ENCODE peak calls at places on chromosomes 1 and 21, in nine cellular contexts. D is endothelial cell; S is transverse colon; C is bronchial epithelial cell; Q is glutamatergic neuron; V is activated CD8-positive, alpha-beta T cell treated with anti-CD3 and anti-CD28 coated beads for 36 hours; P is cardiac muscle cell; G is epithelial cell of esophagus; O is right atrium auricular region. W is an unnamed sample.
A peak's percentile ranks its signal among the peaks of the same experiment; 100 is the strongest.

GRCh38 chr1:12143631-12144155 is 23.1 kb upstream of the TNFRSF1B start:
- DNase-seq in G (peak; percentile 93), Q (no peak), D (no peak), S (peak; percentile 77), P (no peak), V (no peak), C (peak; percentile 95), O (peak; percentile 95), W (peak; percentile 93)

GRCh38 chr1:226438007-226438406 is 30.1 kb upstream of the PARP1 start:
- DNase-seq in S (no peak), P (no peak), G (peak; percentile 37), V (no peak), D (no peak), C (peak; percentile 34), Q (no peak), O (no peak), W (no peak)

GRCh38 chr1:23384312-23385058 is 14.8 kb upstream of the ZNF436 start:
- DNase-seq in S (peak; percentile 41), Q (no peak), O (no peak), C (peak; percentile 87), D (no peak), P (no peak), V (no peak), G (peak; percentile 97), W (no peak)

GRCh38 chr1:53465023-53465957 is 6.1 kb downstream of the DMRTB1 start:
- DNase-seq in G (no peak), S (no peak), D (no peak), P (no peak), C (no peak), V (no peak), Q (no peak), O (no peak), W (no peak)

GRCh38 chr21:29221259-29221744 is 77.4 kb upstream of the BACH1 start:
- DNase-seq in V (no peak), C (no peak), D (no peak), G (no peak), S (no peak), O (no peak), P (no peak), Q (no peak), W (no peak)

GRCh38 chr1:176203735-176204134 is 3.4 kb downstream of the COP1 start:
- DNase-seq in V (no peak), G (no peak), C (no peak), D (no peak), O (no peak), Q (no peak), S (no peak), P (no peak), W (no peak)

GRCh38 chr1:183318433-183318832 is 99.7 kb downstream of the NMNAT2 start:
- DNase-seq in O (peak; percentile 95), V (peak; percentile 5), S (peak; percentile 52), G (peak; percentile 90), Q (no peak), D (peak; percentile 66), C (peak; percentile 87), P (peak; percentile 44), W (peak; percentile 85)

GRCh38 chr1:20102875-20103274 is 16.5 kb downstream of the PLA2G2D start:
- DNase-seq in D (no peak), V (no peak), G (peak; percentile 81), S (no peak), C (peak; percentile 85), P (no peak), O (no peak), Q (no peak), W (peak; percentile 35)

GRCh38 chr1:31064685-31065309 is 720 bp downstream of the PUM1 start:
- DNase-seq in S (peak; percentile 23), O (peak; percentile 59), Q (no peak), C (peak; percentile 23), V (no peak), G (peak; percentile 16), D (no peak), P (no peak), W (no peak)

GRCh38 chr1:165851034-165851658 is 23.7 kb downstream of the UCK2 start:
- DNase-seq in P (no peak), V (peak; percentile 16), D (no peak), S (no peak), C (peak; percentile 75), Q (no peak), G (peak; percentile 83), O (no peak), W (no peak)

GRCh38 chr1:10693497-10694273 is 102.8 kb downstream of the CASZ1 start:
- DNase-seq in P (peak; percentile 71), D (peak; percentile 41), S (peak; percentile 49), O (no peak), V (peak; percentile 58), C (no peak), G (peak; percentile 24), Q (no peak), W (no peak)

GRCh38 chr1:10691740-10692125 is 104.7 kb downstream of the CASZ1 start:
- DNase-seq in Q (no peak), P (no peak), O (no peak), S (peak; percentile 51), C (no peak), V (peak; percentile 37), D (no peak), G (no peak), W (no peak)

GRCh38 chr1:10691075-10691739 is 105.2 kb downstream of the CASZ1 start:
- DNase-seq in D (no peak), G (no peak), V (no peak), S (no peak), P (no peak), O (no peak), C (no peak), Q (no peak), W (no peak)

GRCh38 chr1:10693152-10693496 is 103.3 kb downstream of the CASZ1 start:
- DNase-seq in O (no peak), G (peak; percentile 62), D (no peak), S (no peak), V (no peak), P (no peak), C (peak; percentile 36), Q (no peak), W (no peak)

DNA sequence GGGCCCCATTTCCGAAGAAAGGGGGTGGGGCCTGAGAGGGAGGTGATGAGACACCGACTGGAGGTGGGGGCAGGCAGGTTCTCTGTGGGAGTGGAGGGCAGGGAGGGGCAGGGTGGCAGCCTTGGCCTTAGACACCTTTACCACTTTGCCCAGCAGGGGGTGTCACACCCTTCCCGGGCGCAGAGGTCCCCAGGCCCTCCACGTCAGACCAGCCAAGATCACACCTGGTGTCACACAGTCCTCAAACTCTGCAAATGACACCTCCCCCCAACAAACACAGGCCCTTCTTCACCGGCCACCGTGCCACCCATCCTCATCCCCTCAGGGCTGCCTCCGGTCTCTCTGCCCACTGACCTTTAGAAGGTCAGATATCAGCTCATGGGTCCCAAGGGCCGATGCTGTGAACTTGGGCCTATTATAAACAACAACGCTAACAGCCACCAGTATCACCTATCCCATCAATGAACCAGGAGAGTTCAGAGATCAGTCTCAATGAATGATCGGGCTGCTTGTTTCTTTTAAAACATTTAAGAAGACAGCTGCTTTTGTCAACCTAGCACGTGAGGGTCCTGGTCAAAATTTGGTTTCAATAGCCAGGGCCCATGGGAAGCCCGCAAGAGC is 103.9 kb downstream of the CASZ1 start:
- DNase-seq in O (no peak), V (peak; percentile 87), C (peak; percentile 43), G (peak; percentile 58), S (peak; percentile 86), P (peak; percentile 63), Q (no peak), D (peak; percentile 58), W (no peak)
- TF ChIP-seq CTCF in O (peak; percentile 59), V (peak; percentile 68), C (peak; percentile 79), G (peak; percentile 46), S (peak; percentile 71), P (peak; percentile 12), Q (peak; percentile 35), D (peak; percentile 35), W (no peak)

GRCh38 chr1:8777867-8778266 is 39.6 kb downstream of the RERE start:
- DNase-seq in Q (no peak), C (peak; percentile 52), G (peak; percentile 28), O (no peak), D (no peak), V (no peak), P (no peak), S (no peak), W (no peak)
- TF ChIP-seq CTCF in Q (no peak), C (no peak), G (no peak), O (no peak), D (no peak), V (no peak), P (no peak), S (no peak), W (no peak)

GRCh38 chr1:198788561-198789064 is 149.8 kb downstream of the PTPRC start:
- DNase-seq in G (no peak), V (peak; percentile 56), O (no peak), D (peak; percentile 57), C (no peak), P (peak; percentile 34), Q (peak; percentile 30), S (no peak), W (no peak)
- TF ChIP-seq CTCF in G (no peak), V (no peak), O (peak; percentile 23), D (no peak), C (no peak), P (peak; percentile 25), Q (no peak), S (no peak), W (peak; percentile 1)

GRCh38 chr21:21324297-21324696 is 326.1 kb downstream of the NCAM2 start:
- DNase-seq in O (no peak), Q (no peak), C (no peak), D (peak; percentile 11), G (no peak), S (no peak), V (no peak), P (peak; percentile 6), W (no peak)
- TF ChIP-seq CTCF in O (no peak), Q (no peak), C (no peak), D (peak; percentile 36), G (no peak), S (no peak), V (no peak), P (no peak), W (no peak)

GRCh38 chr1:193338194-193338593 is 151.8 kb upstream of the B3GALT2 start:
- DNase-seq in C (peak; percentile 54), D (no peak), Q (no peak), G (peak; percentile 36), P (no peak), S (no peak), V (no peak), O (no peak), W (no peak)
- TF ChIP-seq CTCF in C (no peak), D (no peak), Q (no peak), G (peak; percentile 28), P (peak; percentile 17), S (no peak), V (no peak), O (no peak), W (peak; percentile 6)

GRCh38 chr1:40650075-40650474 is 15.4 kb downstream of the RIMS3 start:
- DNase-seq in V (peak; percentile 33), O (no peak), G (peak; percentile 59), S (no peak), D (peak; percentile 51), Q (peak; percentile 49), P (peak; percentile 44), C (peak; percentile 38), W (no peak)
- TF ChIP-seq CTCF in V (peak; percentile 58), O (no peak), G (peak; percentile 31), S (no peak), D (peak; percentile 31), Q (peak; percentile 42), P (peak; percentile 43), C (peak; percentile 51), W (peak; percentile 19)

DNA sequence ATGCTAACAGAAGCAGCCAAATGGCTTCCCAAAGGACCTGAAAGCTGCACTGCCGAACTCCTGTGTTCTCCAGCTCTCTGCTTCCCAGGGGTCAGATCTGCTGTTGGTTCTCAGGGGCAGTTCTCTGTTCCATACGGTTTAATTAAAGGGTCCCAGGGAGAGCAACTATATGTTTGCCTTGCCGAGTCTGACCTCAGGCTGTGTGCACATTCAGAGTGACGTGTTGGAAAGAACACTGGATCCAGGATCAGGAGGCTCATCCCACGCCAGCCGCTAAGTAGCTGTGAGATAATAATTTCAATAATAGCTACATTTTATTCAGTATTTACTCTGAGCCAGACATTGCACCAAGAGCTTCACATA is 23.4 kb downstream of the NENF start:
- DNase-seq in P (no peak), D (no peak), G (no peak), C (no peak), O (no peak), Q (no peak), V (no peak), S (no peak), W (no peak)
- TF ChIP-seq CTCF in P (no peak), D (peak; percentile 49), G (no peak), C (no peak), O (peak; percentile 41), Q (peak; percentile 71), V (peak; percentile 57), S (no peak), W (no peak)

W was measured in AG09319.